ENCODE peak calls at places on chromosomes 1 and 21, in ten cellular contexts. O is body of pancreas; Z is AG09309; B is NCI-H345; H is myocyte; V is stimulated activated CD8-positive, alpha-beta memory T cell treated with anti-CD3 and anti-CD28 coated beads, Interleukin-4, amount 100 ng/mL, for 4 hours; A is fibroblast of lung; F is nucleus accumbens; Y is tibial artery; U is heart right ventricle. T is an unnamed sample.

GRCh38 chr1:29326123-29326522 is 89.8 kb downstream of the PTPRU start:
- DNase-seq in V (no peak), Z (no peak), H (no peak), A (no peak), B (no peak), F (no peak), U (no peak), Y (no peak), O (no peak), T (no peak)

GRCh38 chr1:224864006-224864405 is 65.5 kb upstream of the DNAH14 start:
- DNase-seq in B (no peak), Z (no peak), O (no peak), A (peak), Y (no peak), F (no peak), U (no peak), V (no peak), H (no peak), T (no peak)

GRCh38 chr1:111735858-111736544 is 3.2 kb downstream of the INKA2 start:
- DNase-seq in U (no peak), B (peak), F (no peak), A (peak), Y (no peak), H (peak), Z (no peak), V (no peak), O (no peak), T (peak)

GRCh38 chr1:181936768-181937581 is 124.5 kb downstream of the ZNF648 start:
- DNase-seq in A (peak), O (peak), H (no peak), U (no peak), Z (no peak), V (no peak), F (peak), Y (no peak), B (peak), T (no peak)

GRCh38 chr1:232620356-232620841 is 9.5 kb downstream of the SIPA1L2 start:
- DNase-seq in Y (peak), V (no peak), Z (no peak), U (no peak), A (peak), B (peak), H (peak), F (no peak), O (peak), T (peak)

GRCh38 chr1:158049867-158050266 is 56.4 kb downstream of the KIRREL1 start:
- DNase-seq in A (peak), B (no peak), F (no peak), H (no peak), Y (no peak), U (no peak), Z (no peak), O (no peak), V (no peak), T (no peak)

GRCh38 chr1:52633291-52633754 is 355 bp downstream of the SHISAL2A start:
- DNase-seq in Y (no peak), V (no peak), H (no peak), F (no peak), B (peak), A (peak), Z (no peak), U (peak), O (no peak), T (no peak)

GRCh38 chr1:243850013-243850367 is at the start of gene AKT3:
- DNase-seq in V (no peak), H (no peak), B (no peak), A (no peak), Y (no peak), Z (no peak), U (no peak), O (peak), F (no peak), T (no peak)

GRCh38 chr1:42456754-42457089 is 379 bp downstream of the PPCS start:
- DNase-seq in B (peak), A (peak), Z (no peak), H (no peak), V (peak), F (peak), O (peak), Y (peak), U (no peak), T (peak)

GRCh38 chr1:213050745-213051126 is 305 bp upstream of the RPS6KC1 start:
- DNase-seq in Y (no peak), F (no peak), B (no peak), Z (no peak), H (no peak), A (no peak), U (no peak), V (no peak), O (no peak), T (no peak)

GRCh38 chr1:26145041-26145959 is 13.6 kb upstream of the FAM110D start:
- DNase-seq in B (peak), Z (peak), V (peak), A (peak), U (peak), F (peak), H (peak), O (peak), Y (peak), T (peak)

GRCh38 chr1:230550428-230550827 is 91.9 kb upstream of the COG2 start:
- DNase-seq in A (peak), F (no peak), Y (no peak), B (no peak), V (no peak), U (no peak), O (no peak), H (peak), Z (no peak), T (peak)

GRCh38 chr21:34364921-34365320 is 1.1 kb downstream of the KCNE2 start:
- DNase-seq in O (no peak), H (no peak), U (no peak), V (no peak), F (no peak), Z (no peak), Y (no peak), B (no peak), A (no peak), T (no peak)

GRCh38 chr1:215133532-215133931 is 51.0 kb downstream of the KCNK2 start:
- DNase-seq in Z (no peak), U (no peak), H (no peak), V (no peak), Y (no peak), B (no peak), F (no peak), A (no peak), O (no peak), T (no peak)

GRCh38 chr1:48697066-48697707 is 79.5 kb downstream of the BEND5 start:
- DNase-seq in U (peak), Y (peak), Z (no peak), B (peak), V (no peak), A (no peak), F (peak), H (peak), O (peak), T (peak)

GRCh38 chr21:38459490-38459889 is 38.8 kb downstream of the ERG start:
- DNase-seq in B (no peak), Z (no peak), U (no peak), V (no peak), F (no peak), O (no peak), H (no peak), A (no peak), Y (no peak), T (no peak)

GRCh38 chr1:147204080-147204479 is 21.1 kb downstream of the FMO5 start:
- DNase-seq in A (no peak), Z (no peak), U (no peak), H (no peak), F (no peak), Y (no peak), O (no peak), B (no peak), V (no peak), T (no peak)

GRCh38 chr1:201345081-201345355 is 32.5 kb downstream of the TNNT2 start:
- DNase-seq in A (no peak), B (no peak), V (no peak), Y (no peak), F (no peak), U (no peak), O (no peak), Z (no peak), H (no peak), T (no peak)

GRCh38 chr1:161198206-161198876 is 513 bp downstream of the ADAMTS4 start:
- DNase-seq in A (no peak), Z (no peak), F (no peak), U (peak), V (no peak), Y (peak), H (peak), B (peak), O (no peak), T (peak)

GRCh38 chr1:156892190-156893047 is 1.1 kb upstream of the PEAR1 start:
- DNase-seq in Z (peak), O (peak), Y (peak), F (peak), B (peak), A (peak), V (peak), H (peak), U (peak), T (peak)

GRCh38 chr1:31416101-31416736 is 3.2 kb downstream of the SERINC2 start:
- DNase-seq in Y (no peak), B (no peak), A (no peak), Z (no peak), F (no peak), H (peak), V (no peak), O (peak), U (no peak), T (peak)

GRCh38 chr1:156060937-156061636 is at the start of gene RAB25:
- DNase-seq in Z (no peak), V (no peak), H (no peak), O (peak), B (no peak), F (no peak), U (no peak), A (no peak), Y (no peak), T (no peak)

GRCh38 chr1:83555871-83556270 is 443.1 kb downstream of the TTLL7 start:
- DNase-seq in F (no peak), B (no peak), V (no peak), O (no peak), A (no peak), Y (no peak), U (no peak), Z (no peak), H (no peak), T (no peak)

GRCh38 chr1:172993640-172994039 is 57.1 kb downstream of the TNFSF18 start:
- DNase-seq in V (no peak), H (peak), F (no peak), U (no peak), B (no peak), A (peak), O (no peak), Z (peak), Y (no peak), T (peak)

GRCh38 chr1:235697517-235697916 is 47.9 kb upstream of the GNG4 start:
- DNase-seq in A (no peak), Y (no peak), H (no peak), U (no peak), Z (no peak), F (no peak), O (no peak), V (no peak), B (no peak), T (no peak)

GRCh38 chr1:233707153-233707905 is 93.4 kb downstream of the KCNK1 start:
- DNase-seq in O (peak), Z (no peak), F (no peak), H (peak), V (no peak), B (no peak), A (peak), Y (no peak), U (no peak), T (no peak)

GRCh38 chr1:223714849-223715709 is 2.7 kb downstream of the CAPN2 start:
- DNase-seq in V (no peak), Y (no peak), F (no peak), A (peak), Z (peak), B (no peak), U (no peak), O (no peak), H (peak), T (peak)

GRCh38 chr1:62299426-62300200 is 19.6 kb downstream of the KANK4 start:
- DNase-seq in B (peak), U (peak), A (peak), V (no peak), F (no peak), O (peak), Z (no peak), Y (no peak), H (peak), T (peak)

GRCh38 chr1:32447469-32448185 is 17.2 kb upstream of the ZBTB8B start:
- DNase-seq in V (no peak), F (no peak), Y (no peak), A (peak), Z (peak), O (no peak), H (peak), B (no peak), U (no peak), T (peak)

GRCh38 chr1:181531951-181532640 is 48.8 kb downstream of the CACNA1E start:
- DNase-seq in A (peak), O (no peak), V (no peak), Z (no peak), Y (no peak), U (no peak), F (no peak), B (no peak), H (no peak), T (no peak)

GRCh38 chr1:153880962-153881361 is 41.8 kb downstream of the GATAD2B start:
- DNase-seq in F (peak), O (peak), Z (peak), A (peak), B (peak), H (peak), U (peak), V (no peak), Y (peak), T (peak)

GRCh38 chr1:1947493-1947892 is 28.4 kb upstream of the TMEM52 start:
- DNase-seq in A (no peak), Y (no peak), O (no peak), Z (no peak), H (no peak), B (no peak), V (no peak), U (no peak), F (no peak), T (no peak)

GRCh38 chr1:221723918-221724263 is 18.0 kb downstream of the DUSP10 start:
- DNase-seq in F (no peak), Y (no peak), H (no peak), Z (no peak), U (no peak), A (no peak), V (no peak), O (no peak), B (no peak), T (no peak)